ENCODE peak calls at places on chromosomes 7 and 10, in six cellular contexts. H is sigmoid colon, I is A549, Q is suprapubic skin, Y is HepG2, G is K562. U is an unnamed sample.

GRCh38 chr10:62626817-62627216 is 177.7 kb upstream of the ADO start:
- DNase-seq in G (no peak), H (no peak), I (no peak), Q (no peak), Y (no peak), U (no peak)

GRCh38 chr7:13749666-13750065 is 239.8 kb downstream of the ETV1 start:
- DNase-seq in Q (no peak), H (no peak), Y (no peak), G (no peak), I (no peak), U (no peak)

GRCh38 chr7:136339464-136339863 is 362.3 kb upstream of the MTPN start:
- DNase-seq in Y (no peak), I (no peak), H (no peak), Q (no peak), G (no peak), U (no peak)

GRCh38 chr7:131284702-131285419 is 42.8 kb upstream of the MKLN1 start:
- DNase-seq in H (peak), I (no peak), G (no peak), Q (peak), Y (no peak), U (peak)

GRCh38 chr10:14574291-14574690 is 200.4 kb downstream of the FAM107B start:
- DNase-seq in Q (no peak), Y (no peak), I (no peak), G (no peak), H (no peak), U (no peak)

GRCh38 chr7:95304990-95305389 is 19.3 kb downstream of the PON1 start:
- DNase-seq in G (no peak), I (no peak), Y (no peak), H (no peak), Q (no peak), U (no peak)

GRCh38 chr10:121942749-121943148 is 14.9 kb upstream of the ATE1 start:
- DNase-seq in G (no peak), Y (no peak), I (no peak), H (no peak), Q (no peak), U (no peak)

GRCh38 chr7:27147211-27148030 is at the start of gene HOXA6:
- DNase-seq in G (no peak), I (no peak), Q (peak), Y (no peak), H (peak), U (peak)

GRCh38 chr7:2926898-2927405 is 82.8 kb upstream of the GNA12 start:
- DNase-seq in G (no peak), I (no peak), Y (no peak), H (peak), Q (peak), U (no peak)

GRCh38 chr7:137592232-137592896 is 248.8 kb upstream of the PTN start:
- DNase-seq in H (peak), Q (no peak), I (peak), Y (peak), G (peak), U (peak)

GRCh38 chr7:128035712-128036111 is 4.5 kb upstream of the LRRC4 start:
- DNase-seq in I (peak), Q (no peak), H (no peak), Y (peak), G (peak), U (no peak)

GRCh38 chr10:74032900-74033655 is 35.2 kb downstream of the VCL start:
- DNase-seq in H (no peak), G (no peak), I (no peak), Y (no peak), Q (no peak), U (no peak)

GRCh38 chr10:26543567-26544306 is 105.6 kb downstream of the APBB1IP start:
- DNase-seq in G (no peak), H (no peak), I (no peak), Q (no peak), Y (no peak), U (no peak)

GRCh38 chr10:131786756-131787605 is 113.8 kb upstream of the PPP2R2D start:
- DNase-seq in G (peak), Y (no peak), Q (peak), I (peak), H (no peak), U (peak)

GRCh38 chr7:44309271-44310091 is 15.9 kb downstream of the CAMK2B start:
- DNase-seq in Q (peak), Y (peak), H (peak), G (peak), I (no peak), U (peak)

GRCh38 chr10:25865267-25865666 is 68.8 kb upstream of the MYO3A start:
- DNase-seq in Q (no peak), H (no peak), G (no peak), Y (no peak), I (no peak), U (no peak)

GRCh38 chr7:17007841-17008240 is 126.1 kb upstream of the AGR3 start:
- DNase-seq in H (no peak), I (no peak), Q (no peak), Y (no peak), G (no peak), U (no peak)

GRCh38 chr7:5615190-5616070 is 166.0 kb downstream of the RNF216 start:
- DNase-seq in I (no peak), Q (no peak), H (no peak), G (no peak), Y (no peak), U (no peak)

GRCh38 chr7:1893025-1893424 is 222.9 kb downstream of the ELFN1 start:
- DNase-seq in I (no peak), Q (no peak), G (no peak), H (no peak), Y (no peak), U (no peak)

GRCh38 chr7:40175725-40176510 is 41.1 kb downstream of the SUGCT start:
- DNase-seq in G (no peak), I (no peak), H (no peak), Y (no peak), Q (no peak), U (no peak)

GRCh38 chr7:77959080-77959479 is 160.5 kb downstream of the PHTF2 start:
- DNase-seq in Q (no peak), Y (no peak), G (no peak), I (no peak), H (no peak), U (no peak)

GRCh38 chr7:88312061-88312663 is 5.5 kb upstream of the STEAP4 start:
- DNase-seq in Q (peak), Y (no peak), H (peak), G (no peak), I (no peak), U (no peak)
- TF ChIP-seq EP300 in Q (no peak), Y (no peak), H (no peak), G (no peak), I (no peak), U (no peak)

DNA sequence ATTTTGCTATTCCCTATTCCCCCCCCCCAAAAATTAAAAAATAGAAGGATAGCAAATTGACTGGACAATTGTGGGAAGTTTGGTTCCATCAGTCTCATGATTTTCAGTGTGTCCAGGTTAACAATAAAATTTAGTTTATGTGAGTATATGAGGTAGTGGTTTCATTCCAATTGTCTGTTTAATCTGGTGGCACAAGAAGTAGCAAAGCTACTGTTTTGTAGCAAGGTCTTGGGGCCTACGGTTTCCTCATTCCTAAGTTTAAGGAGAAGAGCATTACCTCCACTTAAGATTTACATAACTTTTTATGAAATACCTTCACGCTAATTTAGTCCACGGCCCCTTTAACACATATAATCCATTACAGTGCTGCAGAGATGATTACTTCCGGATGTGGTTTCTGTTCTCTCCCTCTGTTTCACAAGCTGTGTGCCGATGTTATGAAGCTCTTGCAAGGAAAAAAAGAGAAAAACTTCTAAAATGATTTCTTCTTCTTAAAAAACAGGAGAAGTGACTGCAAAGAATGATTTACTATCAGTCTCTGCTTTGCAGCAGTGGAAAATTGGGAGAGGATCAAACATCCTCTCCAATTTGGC is 32.7 kb upstream of the NPVF start:
- DNase-seq in Q (no peak), H (no peak), G (no peak), Y (no peak), I (no peak), U (no peak)
- TF ChIP-seq POLR2A in Q (no peak), H (no peak), G (no peak), Y (no peak), I (no peak), U (no peak)

DNA sequence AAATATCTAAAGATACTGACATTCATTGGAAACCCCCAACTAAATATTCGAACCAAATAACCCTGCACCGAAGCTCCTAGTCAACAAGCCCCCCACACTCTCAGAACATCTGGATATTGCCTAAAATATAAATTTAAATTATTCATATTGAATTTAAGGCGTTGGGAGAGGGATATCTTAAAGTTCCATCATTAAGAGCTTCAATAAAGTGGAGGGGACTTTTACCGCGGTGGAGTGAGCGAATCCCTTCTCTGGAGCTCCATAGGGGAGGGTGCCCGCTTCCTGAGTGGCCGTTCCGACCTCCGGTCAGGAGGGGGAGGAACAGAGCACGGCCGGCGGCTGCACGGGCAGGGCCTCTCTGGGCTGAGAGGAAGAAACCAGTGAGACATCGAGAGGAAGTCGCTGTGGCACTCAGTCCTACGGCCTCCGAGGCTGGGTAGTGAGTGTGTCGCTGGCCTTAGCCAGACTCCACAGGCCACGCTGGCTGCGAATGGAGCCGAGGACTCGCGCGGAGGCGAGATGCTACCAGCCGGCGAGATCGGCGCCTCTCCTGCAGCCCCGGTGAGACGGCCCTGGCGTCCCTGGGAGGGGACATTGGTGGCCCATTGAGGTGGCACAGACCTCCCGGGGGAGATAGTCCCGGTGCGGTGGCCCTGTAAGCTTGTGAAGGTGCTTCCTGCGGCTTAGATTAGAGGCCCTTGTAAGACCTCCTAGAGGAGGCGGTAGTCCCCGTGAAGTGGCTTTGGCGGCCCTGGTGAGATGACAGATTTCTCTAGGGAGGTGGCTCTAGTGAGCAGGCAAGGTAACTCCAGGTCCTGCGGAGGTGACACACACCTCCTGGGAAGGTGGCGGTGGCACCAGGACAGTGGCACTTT is at the start of gene RINT1:
- DNase-seq in Y (peak), H (peak), I (peak), Q (peak), G (peak), U (peak)
- TF ChIP-seq EP300 in Y (peak), H (no peak), I (no peak), Q (no peak), G (peak), U (no peak)

GRCh38 chr7:101590663-101591435 is 38.2 kb downstream of the MYL10 start:
- DNase-seq in G (no peak), Q (peak), Y (no peak), H (no peak), I (no peak), U (no peak)
- TF ChIP-seq POLR2A in G (no peak), Q (no peak), Y (no peak), H (no peak), I (no peak), U (no peak)

GRCh38 chr10:68007356-68007755 is 67.7 kb downstream of the HERC4 start:
- DNase-seq in I (no peak), Y (no peak), G (no peak), H (no peak), Q (no peak), U (no peak)

DNA sequence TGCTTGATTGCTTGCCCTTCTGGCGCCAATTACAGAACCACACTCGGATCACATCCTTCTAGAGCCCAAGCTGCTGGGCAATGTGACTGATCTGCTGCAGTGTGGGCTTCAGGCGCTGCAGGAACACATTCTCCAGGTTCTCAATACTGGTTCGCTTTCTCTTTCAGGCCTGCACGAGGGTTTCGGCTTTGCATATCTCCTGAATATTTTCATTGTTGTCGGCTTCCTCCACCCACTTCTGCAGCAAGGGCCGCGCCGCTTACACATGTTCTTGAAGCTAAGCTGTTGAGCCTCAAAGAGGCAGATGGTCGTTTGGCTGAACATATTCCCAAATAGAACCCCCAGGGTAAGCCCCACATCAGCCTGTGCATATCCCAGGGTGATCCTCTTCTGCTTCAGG is 64.7 kb downstream of the HERC4 start:
- DNase-seq in G (no peak), H (no peak), I (no peak), Q (no peak), Y (no peak), U (no peak)
- TF ChIP-seq EP300 in G (no peak), H (no peak), I (no peak), Q (no peak), Y (no peak), U (no peak)

DNA sequence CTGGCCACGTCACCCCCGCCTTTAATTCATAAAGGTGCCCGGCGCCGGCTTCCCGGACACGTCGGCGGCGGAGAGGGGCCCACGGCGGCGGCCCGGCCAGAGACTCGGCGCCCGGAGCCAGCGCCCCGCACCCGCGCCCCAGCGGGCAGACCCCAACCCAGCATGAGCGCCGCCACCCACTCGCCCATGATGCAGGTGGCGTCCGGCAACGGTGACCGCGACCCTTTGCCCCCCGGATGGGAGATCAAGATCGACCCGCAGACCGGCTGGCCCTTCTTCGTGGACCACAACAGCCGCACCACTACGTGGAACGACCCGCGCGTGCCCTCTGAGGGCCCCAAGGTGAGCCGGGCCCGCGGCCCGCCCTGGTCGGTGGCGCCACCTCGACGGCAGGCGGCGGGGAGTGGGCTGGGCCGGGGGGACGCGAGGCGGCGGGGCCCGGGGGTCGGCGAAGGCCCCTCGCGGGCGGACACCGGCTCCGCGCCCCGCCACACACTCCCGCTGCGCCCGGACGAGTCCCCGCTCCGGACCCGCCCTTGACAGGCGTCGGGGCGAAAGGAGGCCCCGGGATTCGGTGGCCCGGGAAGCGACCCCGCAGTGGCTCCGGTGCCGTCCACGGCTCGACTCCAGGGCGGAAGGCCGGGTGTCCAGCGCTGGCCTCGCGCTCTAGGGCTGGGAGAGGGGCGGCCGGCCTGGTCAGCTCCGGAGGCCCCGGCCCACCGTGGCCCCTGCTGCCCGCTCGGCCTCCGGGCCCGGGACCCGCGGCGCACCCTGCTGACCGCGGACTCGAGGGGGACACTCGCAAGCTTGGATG is 541 bp downstream of the BAG3 start:
- DNase-seq in G (peak), I (no peak), Q (peak), Y (no peak), H (peak), U (peak)
- TF ChIP-seq POLR2A in G (no peak), I (peak), Q (no peak), Y (no peak), H (no peak), U (peak)